ENCODE peak calls at places on chromosomes 12 and 14, in nine cellular contexts. One of them, this sample, is unnamed.

GRCh38 chr12:28710882-28711281 is 438.2 kb upstream of the FAR2 start:
- DNase-seq in right lobe of liver: no peak
- DNase-seq in adrenal gland: no peak
- DNase-seq in endothelial cell of umbilical vein: no peak
- DNase-seq in IMR-90: peak
- DNase-seq in uterus: no peak
- DNase-seq in testis: no peak
- DNase-seq in heart left ventricle: no peak
- DNase-seq in suprapubic skin: no peak
- DNase-seq in this sample: no peak

GRCh38 chr12:69042970-69043369 is 110.0 kb upstream of the CPM start:
- DNase-seq in uterus: no peak
- DNase-seq in IMR-90: no peak
- DNase-seq in adrenal gland: no peak
- DNase-seq in testis: no peak
- DNase-seq in endothelial cell of umbilical vein: no peak
- DNase-seq in right lobe of liver: no peak
- DNase-seq in suprapubic skin: no peak
- DNase-seq in heart left ventricle: no peak
- DNase-seq in this sample: no peak

GRCh38 chr14:67514203-67514607 is 18.9 kb upstream of the PLEKHH1 start:
- DNase-seq in suprapubic skin: no peak
- DNase-seq in uterus: peak
- DNase-seq in adrenal gland: peak
- DNase-seq in heart left ventricle: no peak
- DNase-seq in IMR-90: no peak
- DNase-seq in testis: peak
- DNase-seq in endothelial cell of umbilical vein: no peak
- DNase-seq in right lobe of liver: peak
- DNase-seq in this sample: no peak

GRCh38 chr12:131783915-131784541 is 44.2 kb upstream of the MMP17 start:
- DNase-seq in endothelial cell of umbilical vein: no peak
- DNase-seq in IMR-90: peak
- DNase-seq in adrenal gland: peak
- DNase-seq in testis: no peak
- DNase-seq in suprapubic skin: no peak
- DNase-seq in heart left ventricle: no peak
- DNase-seq in uterus: no peak
- DNase-seq in right lobe of liver: no peak
- DNase-seq in this sample: peak

GRCh38 chr12:107429006-107429698 is 256.4 kb upstream of the PWP1 start:
- DNase-seq in right lobe of liver: no peak
- DNase-seq in testis: no peak
- DNase-seq in uterus: no peak
- DNase-seq in adrenal gland: no peak
- DNase-seq in endothelial cell of umbilical vein: no peak
- DNase-seq in heart left ventricle: no peak
- DNase-seq in IMR-90: no peak
- DNase-seq in suprapubic skin: no peak
- DNase-seq in this sample: no peak

GRCh38 chr14:68807148-68807600 is 14.3 kb upstream of the ZFP36L1 start:
- DNase-seq in suprapubic skin: peak
- DNase-seq in adrenal gland: no peak
- DNase-seq in heart left ventricle: peak
- DNase-seq in testis: peak
- DNase-seq in endothelial cell of umbilical vein: peak
- DNase-seq in right lobe of liver: peak
- DNase-seq in IMR-90: peak
- DNase-seq in uterus: peak
- DNase-seq in this sample: no peak

GRCh38 chr12:82383930-82384513 is 25.7 kb downstream of the METTL25 start:
- DNase-seq in endothelial cell of umbilical vein: peak
- DNase-seq in adrenal gland: no peak
- DNase-seq in IMR-90: peak
- DNase-seq in uterus: no peak
- DNase-seq in right lobe of liver: no peak
- DNase-seq in heart left ventricle: no peak
- DNase-seq in testis: no peak
- DNase-seq in suprapubic skin: no peak
- DNase-seq in this sample: peak

GRCh38 chr14:96136361-96136760 is 68.3 kb upstream of the BDKRB2 start:
- DNase-seq in uterus: no peak
- DNase-seq in heart left ventricle: no peak
- DNase-seq in testis: no peak
- DNase-seq in adrenal gland: no peak
- DNase-seq in IMR-90: peak
- DNase-seq in right lobe of liver: no peak
- DNase-seq in endothelial cell of umbilical vein: peak
- DNase-seq in suprapubic skin: no peak
- DNase-seq in this sample: no peak

GRCh38 chr12:48034835-48035805 is 30.8 kb upstream of the COL2A1 start:
- DNase-seq in suprapubic skin: no peak
- DNase-seq in IMR-90: no peak
- DNase-seq in right lobe of liver: no peak
- DNase-seq in endothelial cell of umbilical vein: no peak
- DNase-seq in adrenal gland: no peak
- DNase-seq in heart left ventricle: no peak
- DNase-seq in testis: no peak
- DNase-seq in uterus: no peak
- DNase-seq in this sample: no peak

GRCh38 chr14:88352299-88353097 is 29.4 kb upstream of the KCNK10 start:
- DNase-seq in suprapubic skin: no peak
- DNase-seq in endothelial cell of umbilical vein: no peak
- DNase-seq in heart left ventricle: no peak
- DNase-seq in adrenal gland: no peak
- DNase-seq in uterus: no peak
- DNase-seq in testis: no peak
- DNase-seq in IMR-90: peak
- DNase-seq in right lobe of liver: no peak
- DNase-seq in this sample: no peak

GRCh38 chr14:63901434-63902085 is 48.8 kb downstream of the SYNE2 start:
- DNase-seq in heart left ventricle: no peak
- DNase-seq in right lobe of liver: no peak
- DNase-seq in suprapubic skin: no peak
- DNase-seq in testis: no peak
- DNase-seq in adrenal gland: no peak
- DNase-seq in endothelial cell of umbilical vein: no peak
- DNase-seq in uterus: no peak
- DNase-seq in IMR-90: peak
- DNase-seq in this sample: no peak

GRCh38 chr14:50399251-50400032 is 2.8 kb upstream of the CDKL1 start:
- DNase-seq in heart left ventricle: no peak
- DNase-seq in suprapubic skin: no peak
- DNase-seq in endothelial cell of umbilical vein: peak
- DNase-seq in testis: peak
- DNase-seq in adrenal gland: no peak
- DNase-seq in uterus: peak
- DNase-seq in IMR-90: peak
- DNase-seq in right lobe of liver: no peak
- DNase-seq in this sample: peak

GRCh38 chr14:50395448-50395847 is 1.2 kb downstream of the CDKL1 start:
- DNase-seq in heart left ventricle: peak
- DNase-seq in IMR-90: no peak
- DNase-seq in endothelial cell of umbilical vein: no peak
- DNase-seq in uterus: peak
- DNase-seq in adrenal gland: peak
- DNase-seq in testis: peak
- DNase-seq in suprapubic skin: no peak
- DNase-seq in right lobe of liver: no peak
- DNase-seq in this sample: no peak

GRCh38 chr14:50394713-50395112 is 2.0 kb downstream of the CDKL1 start:
- DNase-seq in endothelial cell of umbilical vein: no peak
- DNase-seq in testis: no peak
- DNase-seq in suprapubic skin: no peak
- DNase-seq in heart left ventricle: no peak
- DNase-seq in IMR-90: no peak
- DNase-seq in uterus: no peak
- DNase-seq in right lobe of liver: no peak
- DNase-seq in adrenal gland: no peak
- DNase-seq in this sample: no peak

GRCh38 chr14:50397461-50398196 is 948 bp upstream of the CDKL1 start:
- DNase-seq in endothelial cell of umbilical vein: no peak
- DNase-seq in uterus: peak
- DNase-seq in adrenal gland: peak
- DNase-seq in right lobe of liver: peak
- DNase-seq in testis: peak
- DNase-seq in IMR-90: no peak
- DNase-seq in suprapubic skin: no peak
- DNase-seq in heart left ventricle: peak
- DNase-seq in this sample: no peak

DNA sequence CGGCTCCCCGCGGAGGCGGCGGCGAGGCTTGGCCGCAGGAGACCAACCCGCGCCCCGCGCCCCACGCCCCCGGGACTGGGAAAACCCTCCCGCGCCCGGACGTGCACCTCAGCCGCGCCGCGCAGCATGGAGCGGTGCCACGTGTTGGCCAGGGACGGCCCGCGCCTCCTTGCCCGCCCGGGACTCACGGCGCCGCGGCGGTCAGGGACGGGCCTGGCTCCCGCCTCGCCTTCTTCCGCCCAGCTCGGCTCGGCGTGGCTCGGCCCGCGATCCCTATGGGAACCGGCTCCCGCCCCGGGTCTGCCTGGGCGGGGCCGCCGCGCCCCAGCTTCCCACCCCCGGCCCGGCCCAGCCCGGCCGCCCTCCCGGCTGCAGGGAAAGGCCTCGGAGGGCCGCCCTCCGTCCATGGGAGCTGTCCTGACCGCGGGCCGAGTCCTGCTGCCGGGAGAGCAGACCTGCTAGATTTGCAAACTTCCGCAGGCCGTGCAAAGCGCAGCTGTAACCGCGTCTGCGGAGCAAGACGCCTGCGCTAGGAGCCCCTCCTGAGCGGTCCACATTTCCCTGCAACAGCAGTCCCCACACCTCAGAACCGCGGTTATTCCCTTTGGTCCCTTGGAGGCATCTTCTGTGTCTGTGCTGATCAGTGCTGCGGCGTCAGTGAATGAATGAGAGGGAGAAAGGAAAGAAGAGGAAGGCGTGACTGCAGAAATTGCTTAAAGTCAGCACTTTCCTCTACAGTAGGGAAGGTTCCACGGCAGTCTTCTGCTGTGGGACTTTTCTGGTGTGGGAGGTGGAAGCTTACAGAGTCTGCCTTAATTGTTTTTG is at the start of gene CDKL1:
- DNase-seq in testis: peak
- DNase-seq in suprapubic skin: peak
- DNase-seq in IMR-90: peak
- DNase-seq in endothelial cell of umbilical vein: peak
- DNase-seq in adrenal gland: peak
- DNase-seq in heart left ventricle: peak
- DNase-seq in right lobe of liver: peak
- DNase-seq in uterus: peak
- DNase-seq in this sample: peak
- TF ChIP-seq POLR2A in testis: no peak
- TF ChIP-seq POLR2A in suprapubic skin: no peak
- TF ChIP-seq POLR2A in IMR-90: no peak
- TF ChIP-seq POLR2A in endothelial cell of umbilical vein: peak
- TF ChIP-seq POLR2A in adrenal gland: no peak
- TF ChIP-seq POLR2A in heart left ventricle: no peak
- TF ChIP-seq POLR2A in right lobe of liver: no peak
- TF ChIP-seq POLR2A in uterus: peak
- TF ChIP-seq POLR2A in this sample: no peak

GRCh38 chr12:112327209-112327930 is 54.9 kb downstream of the HECTD4 start:
- DNase-seq in IMR-90: no peak
- DNase-seq in right lobe of liver: no peak
- DNase-seq in endothelial cell of umbilical vein: no peak
- DNase-seq in testis: no peak
- DNase-seq in adrenal gland: no peak
- DNase-seq in suprapubic skin: no peak
- DNase-seq in heart left ventricle: no peak
- DNase-seq in uterus: no peak
- DNase-seq in this sample: no peak
- TF ChIP-seq POLR2A in IMR-90: no peak
- TF ChIP-seq POLR2A in right lobe of liver: no peak
- TF ChIP-seq POLR2A in endothelial cell of umbilical vein: no peak
- TF ChIP-seq POLR2A in testis: no peak
- TF ChIP-seq POLR2A in adrenal gland: no peak
- TF ChIP-seq POLR2A in suprapubic skin: no peak
- TF ChIP-seq POLR2A in heart left ventricle: no peak
- TF ChIP-seq POLR2A in uterus: no peak
- TF ChIP-seq POLR2A in this sample: no peak

DNA sequence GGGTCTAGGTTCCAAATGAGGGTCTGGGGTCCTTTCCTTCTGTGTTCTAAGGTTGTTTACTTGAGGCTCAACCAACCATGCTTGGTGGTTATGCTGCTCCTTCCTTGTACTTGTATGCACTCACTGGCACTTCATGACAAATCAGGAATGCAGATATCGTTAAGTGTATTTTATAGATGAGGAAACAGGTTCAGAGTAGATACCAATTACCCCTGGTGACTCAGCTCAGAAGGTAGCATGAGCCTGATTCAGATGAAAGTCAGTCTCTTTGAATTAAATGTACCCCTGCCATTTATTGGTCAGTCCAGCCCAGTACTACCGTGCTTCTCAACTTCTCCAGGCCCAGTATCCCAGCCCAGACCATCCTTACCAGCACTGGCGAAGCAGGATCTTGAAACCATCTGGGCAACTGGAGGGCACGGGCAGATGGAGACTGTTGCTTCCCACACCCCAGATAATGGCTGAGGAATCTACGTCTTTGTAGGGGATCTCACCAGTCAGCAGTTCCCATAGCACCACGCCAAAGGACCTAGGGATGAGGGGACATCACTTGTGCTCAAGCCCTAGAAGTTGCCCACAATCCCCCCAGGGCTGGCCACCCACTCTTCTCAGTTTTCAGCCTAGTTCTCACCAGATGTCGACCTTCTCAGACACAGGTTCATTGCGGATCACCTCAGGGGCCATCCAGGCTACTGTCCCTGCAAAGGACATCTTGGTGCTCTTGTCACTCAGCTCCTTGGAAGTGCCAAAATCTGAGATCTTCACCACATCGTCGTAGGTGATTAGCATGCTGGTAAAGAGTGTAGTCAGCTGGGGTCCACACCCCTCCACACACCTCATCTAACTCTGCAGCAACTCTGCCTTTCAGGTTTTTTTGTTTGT is 14.3 kb downstream of the MAP3K12 start:
- DNase-seq in suprapubic skin: no peak
- DNase-seq in right lobe of liver: no peak
- DNase-seq in IMR-90: no peak
- DNase-seq in adrenal gland: no peak
- DNase-seq in testis: no peak
- DNase-seq in endothelial cell of umbilical vein: no peak
- DNase-seq in heart left ventricle: no peak
- DNase-seq in uterus: no peak
- DNase-seq in this sample: no peak
- TF ChIP-seq POLR2A in suprapubic skin: no peak
- TF ChIP-seq POLR2A in right lobe of liver: no peak
- TF ChIP-seq POLR2A in IMR-90: peak
- TF ChIP-seq POLR2A in adrenal gland: no peak
- TF ChIP-seq POLR2A in testis: no peak
- TF ChIP-seq POLR2A in endothelial cell of umbilical vein: peak
- TF ChIP-seq POLR2A in heart left ventricle: no peak
- TF ChIP-seq POLR2A in uterus: no peak
- TF ChIP-seq POLR2A in this sample: no peak

DNA sequence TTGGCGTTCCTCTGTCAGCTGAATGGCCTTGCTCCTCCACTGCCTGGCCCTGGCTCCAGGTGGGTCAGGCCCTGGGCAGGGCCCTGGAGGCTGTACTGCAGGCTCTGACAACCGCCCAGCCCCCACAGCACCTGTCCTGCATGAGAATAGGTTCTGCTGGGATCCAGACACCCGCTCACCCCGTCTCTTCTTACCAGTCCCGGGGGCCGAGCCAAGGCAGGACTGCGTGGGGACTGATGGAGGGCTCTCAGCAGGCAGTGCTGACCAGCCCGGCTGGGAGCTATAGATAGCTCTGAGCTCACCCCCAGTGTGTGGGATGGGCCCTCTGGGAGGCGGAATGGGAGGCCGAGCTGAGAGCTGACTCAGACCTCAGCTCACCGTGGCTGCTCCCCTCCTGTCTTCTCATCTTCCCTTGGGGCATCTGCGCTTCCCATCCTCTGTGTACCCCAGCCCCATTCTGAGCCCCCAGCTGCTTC is 39.6 kb downstream of the TEAD4 start:
- DNase-seq in adrenal gland: no peak
- DNase-seq in heart left ventricle: peak
- DNase-seq in testis: peak
- DNase-seq in endothelial cell of umbilical vein: no peak
- DNase-seq in uterus: peak
- DNase-seq in IMR-90: peak
- DNase-seq in suprapubic skin: no peak
- DNase-seq in right lobe of liver: no peak
- DNase-seq in this sample: no peak
- TF ChIP-seq POLR2A in adrenal gland: no peak
- TF ChIP-seq POLR2A in heart left ventricle: no peak
- TF ChIP-seq POLR2A in testis: no peak
- TF ChIP-seq POLR2A in endothelial cell of umbilical vein: no peak
- TF ChIP-seq POLR2A in uterus: peak
- TF ChIP-seq POLR2A in IMR-90: no peak
- TF ChIP-seq POLR2A in suprapubic skin: no peak
- TF ChIP-seq POLR2A in right lobe of liver: no peak
- TF ChIP-seq POLR2A in this sample: no peak

This sample was measured in erythroblast.